ENCODE peak calls at places on chromosome 13, in five cellular contexts. I is mesendoderm; J is iPS-NIHi11; B is activated CD4-positive, alpha-beta T cell treated with anti-CD3 and anti-CD28 coated beads, Interleukin-2, amount 50 U/mL, for 24 hours; S is caudate nucleus. C is an unnamed sample.

GRCh38 chr13:25699056-25699455 is 327.3 kb downstream of the ATP8A2 start:
- DNase-seq in I (no peak), S (no peak), J (no peak), B (no peak), C (no peak)

GRCh38 chr13:105097501-105097900 is 1438.0 kb downstream of the EFNB2 start:
- DNase-seq in J (no peak), S (no peak), I (no peak), B (no peak), C (no peak)

GRCh38 chr13:67554746-67555452 is 324.8 kb upstream of the PCDH9 start:
- DNase-seq in S (no peak), I (no peak), B (no peak), J (no peak), C (no peak)

GRCh38 chr13:34340534-34340933 is 522.6 kb downstream of the RFC3 start:
- DNase-seq in S (no peak), I (no peak), B (no peak), J (no peak), C (no peak)

GRCh38 chr13:110109910-110110309 is 197.0 kb downstream of the COL4A1 start:
- DNase-seq in J (no peak), B (no peak), I (peak; percentile 65), S (no peak), C (peak; percentile 79)

GRCh38 chr13:78608705-78609463 is 5.5 kb upstream of the POU4F1 start:
- DNase-seq in B (no peak), J (no peak), I (peak; percentile 26), S (no peak), C (peak; percentile 67)

GRCh38 chr13:34555988-34556387 is 386.1 kb upstream of the NBEA start:
- DNase-seq in B (no peak), S (no peak), I (peak; percentile 3), J (no peak), C (no peak)

GRCh38 chr13:112450118-112450517 is 74.0 kb downstream of the SPACA7 start:
- DNase-seq in J (no peak), B (no peak), S (no peak), I (no peak), C (peak; percentile 18)

GRCh38 chr13:64529874-64530485 is 2700.2 kb downstream of the PCDH9 start:
- DNase-seq in J (peak; percentile 44), B (no peak), I (peak; percentile 55), S (no peak), C (peak; percentile 71)

GRCh38 chr13:111936267-111936925 is 130.6 kb upstream of the SOX1 start:
- DNase-seq in S (no peak), I (no peak), J (no peak), B (no peak), C (peak; percentile 32)

GRCh38 chr13:77507931-77508776 is 27.4 kb upstream of the SCEL start:
- DNase-seq in I (no peak), J (peak; percentile 33), S (no peak), B (no peak), C (no peak)

GRCh38 chr13:24013189-24013588 is 115.9 kb upstream of the C1QTNF9B start:
- DNase-seq in B (no peak), S (no peak), I (no peak), J (no peak), C (no peak)

GRCh38 chr13:73984201-73984600 is 150.0 kb downstream of the KLF12 start:
- DNase-seq in S (no peak), B (no peak), J (no peak), I (no peak), C (no peak)

GRCh38 chr13:99034333-99035085 is 56.6 kb upstream of the DOCK9 start:
- DNase-seq in J (no peak), S (no peak), B (no peak), I (peak; percentile 57), C (peak; percentile 72)

GRCh38 chr13:110415669-110416068 is 108.6 kb downstream of the COL4A2 start:
- DNase-seq in J (peak; percentile 60), B (no peak), S (no peak), I (peak; percentile 88), C (peak; percentile 80)